ENCODE peak calls at places on chromosome 11, in ten cellular contexts. One of them, this sample, is unnamed.

GRCh38 chr11:45556851-45557707 is 108.3 kb downstream of the CHST1 start:
- DNase-seq in mucosa of descending colon: no peak
- DNase-seq in anterior cingulate cortex: no peak
- DNase-seq in LoVo: no peak
- DNase-seq in neural crest cell: no peak
- DNase-seq in left ventricle myocardium superior: peak
- DNase-seq in fibroblast of pulmonary artery: peak
- DNase-seq in iris pigment epithelial cell: peak
- DNase-seq in stimulated activated CD4-positive, alpha-beta T cell treated with anti-CD3 and anti-CD28 coated beads, Interleukin-1b, Interleukin-23, amount 100 ng/mL, for 4 hours: no peak
- DNase-seq in progenitor cell of endocrine pancreas: no peak
- DNase-seq in this sample: no peak

GRCh38 chr11:100563541-100564280 is 123.4 kb upstream of the ARHGAP42 start:
- DNase-seq in mucosa of descending colon: no peak
- DNase-seq in anterior cingulate cortex: no peak
- DNase-seq in LoVo: no peak
- DNase-seq in neural crest cell: no peak
- DNase-seq in left ventricle myocardium superior: no peak
- DNase-seq in fibroblast of pulmonary artery: peak
- DNase-seq in iris pigment epithelial cell: peak
- DNase-seq in stimulated activated CD4-positive, alpha-beta T cell treated with anti-CD3 and anti-CD28 coated beads, Interleukin-1b, Interleukin-23, amount 100 ng/mL, for 4 hours: no peak
- DNase-seq in progenitor cell of endocrine pancreas: no peak
- DNase-seq in this sample: no peak

GRCh38 chr11:6538892-6539291 is 41.8 kb downstream of the DNHD1 start:
- DNase-seq in mucosa of descending colon: no peak
- DNase-seq in anterior cingulate cortex: no peak
- DNase-seq in LoVo: no peak
- DNase-seq in neural crest cell: no peak
- DNase-seq in left ventricle myocardium superior: no peak
- DNase-seq in fibroblast of pulmonary artery: no peak
- DNase-seq in iris pigment epithelial cell: no peak
- DNase-seq in stimulated activated CD4-positive, alpha-beta T cell treated with anti-CD3 and anti-CD28 coated beads, Interleukin-1b, Interleukin-23, amount 100 ng/mL, for 4 hours: no peak
- DNase-seq in progenitor cell of endocrine pancreas: no peak
- DNase-seq in this sample: no peak

GRCh38 chr11:82980292-82980691 is 78.8 kb downstream of the DDIAS start:
- DNase-seq in mucosa of descending colon: no peak
- DNase-seq in anterior cingulate cortex: no peak
- DNase-seq in LoVo: no peak
- DNase-seq in neural crest cell: no peak
- DNase-seq in left ventricle myocardium superior: no peak
- DNase-seq in fibroblast of pulmonary artery: peak
- DNase-seq in iris pigment epithelial cell: peak
- DNase-seq in stimulated activated CD4-positive, alpha-beta T cell treated with anti-CD3 and anti-CD28 coated beads, Interleukin-1b, Interleukin-23, amount 100 ng/mL, for 4 hours: no peak
- DNase-seq in progenitor cell of endocrine pancreas: no peak
- DNase-seq in this sample: no peak

GRCh38 chr11:37952035-37952434 is 1354.0 kb upstream of the RAG2 start:
- DNase-seq in mucosa of descending colon: no peak
- DNase-seq in anterior cingulate cortex: no peak
- DNase-seq in LoVo: no peak
- DNase-seq in neural crest cell: no peak
- DNase-seq in left ventricle myocardium superior: no peak
- DNase-seq in fibroblast of pulmonary artery: peak
- DNase-seq in iris pigment epithelial cell: no peak
- DNase-seq in stimulated activated CD4-positive, alpha-beta T cell treated with anti-CD3 and anti-CD28 coated beads, Interleukin-1b, Interleukin-23, amount 100 ng/mL, for 4 hours: no peak
- DNase-seq in progenitor cell of endocrine pancreas: no peak
- DNase-seq in this sample: no peak

GRCh38 chr11:104997288-104997687 is 25.7 kb downstream of the CASP5 start:
- DNase-seq in mucosa of descending colon: no peak
- DNase-seq in anterior cingulate cortex: no peak
- DNase-seq in LoVo: no peak
- DNase-seq in neural crest cell: no peak
- DNase-seq in left ventricle myocardium superior: no peak
- DNase-seq in fibroblast of pulmonary artery: peak
- DNase-seq in iris pigment epithelial cell: peak
- DNase-seq in stimulated activated CD4-positive, alpha-beta T cell treated with anti-CD3 and anti-CD28 coated beads, Interleukin-1b, Interleukin-23, amount 100 ng/mL, for 4 hours: no peak
- DNase-seq in progenitor cell of endocrine pancreas: no peak
- DNase-seq in this sample: no peak

GRCh38 chr11:2206291-2206690 is 34.7 kb upstream of the TH start:
- DNase-seq in mucosa of descending colon: no peak
- DNase-seq in anterior cingulate cortex: no peak
- DNase-seq in LoVo: no peak
- DNase-seq in neural crest cell: no peak
- DNase-seq in left ventricle myocardium superior: no peak
- DNase-seq in fibroblast of pulmonary artery: no peak
- DNase-seq in iris pigment epithelial cell: no peak
- DNase-seq in stimulated activated CD4-positive, alpha-beta T cell treated with anti-CD3 and anti-CD28 coated beads, Interleukin-1b, Interleukin-23, amount 100 ng/mL, for 4 hours: no peak
- DNase-seq in progenitor cell of endocrine pancreas: no peak
- DNase-seq in this sample: no peak

GRCh38 chr11:131192628-131193027 is 177.8 kb upstream of the NTM start:
- DNase-seq in mucosa of descending colon: no peak
- DNase-seq in anterior cingulate cortex: no peak
- DNase-seq in LoVo: no peak
- DNase-seq in neural crest cell: no peak
- DNase-seq in left ventricle myocardium superior: no peak
- DNase-seq in fibroblast of pulmonary artery: no peak
- DNase-seq in iris pigment epithelial cell: no peak
- DNase-seq in stimulated activated CD4-positive, alpha-beta T cell treated with anti-CD3 and anti-CD28 coated beads, Interleukin-1b, Interleukin-23, amount 100 ng/mL, for 4 hours: no peak
- DNase-seq in progenitor cell of endocrine pancreas: no peak
- DNase-seq in this sample: no peak

GRCh38 chr11:2802389-2803185 is 83.0 kb downstream of the CDKN1C start:
- DNase-seq in mucosa of descending colon: peak
- DNase-seq in anterior cingulate cortex: no peak
- DNase-seq in LoVo: no peak
- DNase-seq in neural crest cell: no peak
- DNase-seq in left ventricle myocardium superior: no peak
- DNase-seq in fibroblast of pulmonary artery: no peak
- DNase-seq in iris pigment epithelial cell: no peak
- DNase-seq in stimulated activated CD4-positive, alpha-beta T cell treated with anti-CD3 and anti-CD28 coated beads, Interleukin-1b, Interleukin-23, amount 100 ng/mL, for 4 hours: no peak
- DNase-seq in progenitor cell of endocrine pancreas: peak
- DNase-seq in this sample: no peak

GRCh38 chr11:70523384-70524095 is 125.2 kb downstream of the CTTN start:
- DNase-seq in mucosa of descending colon: peak
- DNase-seq in anterior cingulate cortex: no peak
- DNase-seq in LoVo: no peak
- DNase-seq in neural crest cell: no peak
- DNase-seq in left ventricle myocardium superior: peak
- DNase-seq in fibroblast of pulmonary artery: no peak
- DNase-seq in iris pigment epithelial cell: no peak
- DNase-seq in stimulated activated CD4-positive, alpha-beta T cell treated with anti-CD3 and anti-CD28 coated beads, Interleukin-1b, Interleukin-23, amount 100 ng/mL, for 4 hours: no peak
- DNase-seq in progenitor cell of endocrine pancreas: no peak
- DNase-seq in this sample: no peak

GRCh38 chr11:19938051-19938856 is 222.0 kb downstream of the DBX1 start:
- DNase-seq in mucosa of descending colon: peak
- DNase-seq in anterior cingulate cortex: no peak
- DNase-seq in LoVo: peak
- DNase-seq in neural crest cell: peak
- DNase-seq in left ventricle myocardium superior: peak
- DNase-seq in fibroblast of pulmonary artery: peak
- DNase-seq in iris pigment epithelial cell: peak
- DNase-seq in stimulated activated CD4-positive, alpha-beta T cell treated with anti-CD3 and anti-CD28 coated beads, Interleukin-1b, Interleukin-23, amount 100 ng/mL, for 4 hours: no peak
- DNase-seq in progenitor cell of endocrine pancreas: peak
- DNase-seq in this sample: peak

GRCh38 chr11:59463176-59463575 is 6.4 kb downstream of the OR4D6 start:
- DNase-seq in mucosa of descending colon: no peak
- DNase-seq in anterior cingulate cortex: no peak
- DNase-seq in LoVo: no peak
- DNase-seq in neural crest cell: no peak
- DNase-seq in left ventricle myocardium superior: no peak
- DNase-seq in fibroblast of pulmonary artery: peak
- DNase-seq in iris pigment epithelial cell: no peak
- DNase-seq in stimulated activated CD4-positive, alpha-beta T cell treated with anti-CD3 and anti-CD28 coated beads, Interleukin-1b, Interleukin-23, amount 100 ng/mL, for 4 hours: no peak
- DNase-seq in progenitor cell of endocrine pancreas: no peak
- DNase-seq in this sample: no peak

GRCh38 chr11:106426696-106427095 is 349.2 kb downstream of the AASDHPPT start:
- DNase-seq in mucosa of descending colon: no peak
- DNase-seq in anterior cingulate cortex: no peak
- DNase-seq in LoVo: no peak
- DNase-seq in neural crest cell: no peak
- DNase-seq in left ventricle myocardium superior: no peak
- DNase-seq in fibroblast of pulmonary artery: no peak
- DNase-seq in iris pigment epithelial cell: no peak
- DNase-seq in stimulated activated CD4-positive, alpha-beta T cell treated with anti-CD3 and anti-CD28 coated beads, Interleukin-1b, Interleukin-23, amount 100 ng/mL, for 4 hours: no peak
- DNase-seq in progenitor cell of endocrine pancreas: no peak
- DNase-seq in this sample: no peak

GRCh38 chr11:8080674-8081590 is at the start of gene TUB:
- DNase-seq in mucosa of descending colon: no peak
- DNase-seq in anterior cingulate cortex: no peak
- DNase-seq in LoVo: no peak
- DNase-seq in neural crest cell: peak
- DNase-seq in left ventricle myocardium superior: peak
- DNase-seq in fibroblast of pulmonary artery: no peak
- DNase-seq in iris pigment epithelial cell: no peak
- DNase-seq in stimulated activated CD4-positive, alpha-beta T cell treated with anti-CD3 and anti-CD28 coated beads, Interleukin-1b, Interleukin-23, amount 100 ng/mL, for 4 hours: no peak
- DNase-seq in progenitor cell of endocrine pancreas: peak
- DNase-seq in this sample: no peak

GRCh38 chr11:105821366-105821765 is 200.7 kb downstream of the MSANTD4 start:
- DNase-seq in mucosa of descending colon: no peak
- DNase-seq in anterior cingulate cortex: no peak
- DNase-seq in LoVo: no peak
- DNase-seq in neural crest cell: no peak
- DNase-seq in left ventricle myocardium superior: no peak
- DNase-seq in fibroblast of pulmonary artery: no peak
- DNase-seq in iris pigment epithelial cell: no peak
- DNase-seq in stimulated activated CD4-positive, alpha-beta T cell treated with anti-CD3 and anti-CD28 coated beads, Interleukin-1b, Interleukin-23, amount 100 ng/mL, for 4 hours: no peak
- DNase-seq in progenitor cell of endocrine pancreas: no peak
- DNase-seq in this sample: no peak

GRCh38 chr11:77047007-77047927 is 13.1 kb downstream of the B3GNT6 start:
- DNase-seq in mucosa of descending colon: peak
- DNase-seq in anterior cingulate cortex: peak
- DNase-seq in LoVo: peak
- DNase-seq in neural crest cell: peak
- DNase-seq in left ventricle myocardium superior: no peak
- DNase-seq in fibroblast of pulmonary artery: peak
- DNase-seq in iris pigment epithelial cell: peak
- DNase-seq in stimulated activated CD4-positive, alpha-beta T cell treated with anti-CD3 and anti-CD28 coated beads, Interleukin-1b, Interleukin-23, amount 100 ng/mL, for 4 hours: peak
- DNase-seq in progenitor cell of endocrine pancreas: peak
- DNase-seq in this sample: peak